ENCODE peak calls at places on chromosomes 3 and 15, in six cellular contexts. R, C, I, Z, G and F are unnamed samples.

GRCh38 chr15:79067969-79068368 is 22.6 kb downstream of the RASGRF1 start:
- DNase-seq in R (no peak), C (no peak), I (no peak), Z (no peak), G (no peak), F (no peak)

GRCh38 chr3:61448378-61448777 is 113.0 kb upstream of the PTPRG start:
- DNase-seq in R (no peak), C (no peak), I (no peak), Z (no peak), G (no peak), F (no peak)

GRCh38 chr3:15291589-15292541 is 40.5 kb downstream of the SH3BP5 start:
- DNase-seq in R (no peak), C (peak), I (no peak), Z (peak), G (no peak), F (no peak)

GRCh38 chr15:82108489-82109078 is 62.8 kb upstream of the MEX3B start:
- DNase-seq in R (peak), C (peak), I (peak), Z (no peak), G (peak), F (peak)

GRCh38 chr3:105891101-105891500 is 22.3 kb upstream of the CBLB start:
- DNase-seq in R (no peak), C (no peak), I (no peak), Z (no peak), G (no peak), F (no peak)

GRCh38 chr3:123198352-123198751 is 3.4 kb upstream of the SEC22A start:
- DNase-seq in R (no peak), C (no peak), I (no peak), Z (no peak), G (no peak), F (no peak)

GRCh38 chr15:81312790-81313543 is 11.0 kb downstream of the STARD5 start:
- DNase-seq in R (peak), C (no peak), I (peak), Z (no peak), G (no peak), F (no peak)

GRCh38 chr15:81263477-81263876 is 60.5 kb downstream of the STARD5 start:
- DNase-seq in R (no peak), C (no peak), I (no peak), Z (no peak), G (no peak), F (no peak)

DNA sequence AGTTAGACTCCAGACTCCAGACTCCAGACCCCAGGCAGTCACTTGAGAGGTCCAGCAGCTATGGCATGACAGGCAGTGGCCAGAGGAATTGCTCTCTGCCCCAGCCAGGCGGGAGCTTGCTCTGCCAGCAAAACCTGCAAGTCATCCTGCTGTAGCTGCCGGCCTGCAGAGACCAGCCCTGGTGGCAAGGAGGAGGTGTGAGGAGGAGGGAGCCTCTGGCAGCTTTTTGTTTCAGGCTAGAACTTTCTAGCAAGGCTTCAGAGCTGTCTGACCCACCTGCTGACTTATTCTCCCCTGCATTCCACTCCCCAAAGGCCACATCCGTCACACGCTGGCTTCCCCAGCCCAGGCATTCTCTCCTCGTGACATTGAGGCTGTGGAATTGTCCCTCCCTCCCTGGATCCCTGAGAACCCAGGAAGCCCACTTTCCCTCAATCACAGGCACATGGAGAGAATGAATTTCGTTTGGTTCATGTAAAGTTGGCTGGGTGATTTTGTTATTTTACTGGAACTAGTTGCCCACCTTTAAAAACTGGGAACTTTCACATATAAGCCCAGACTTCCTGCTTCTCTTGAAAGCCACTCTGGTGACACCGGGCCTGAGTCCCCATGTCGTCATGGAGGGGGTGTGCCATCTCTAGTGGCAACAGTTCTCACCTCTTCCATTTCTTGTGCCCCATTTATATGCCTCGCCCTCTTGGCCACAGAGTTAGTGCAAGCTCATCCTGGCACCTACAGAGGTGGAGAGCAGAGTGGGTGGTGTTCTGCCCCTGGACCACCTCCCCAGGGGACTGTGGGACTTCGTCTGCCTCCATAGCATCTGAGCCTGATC is 82.8 kb downstream of the ABHD5 start:
- DNase-seq in R (peak), C (peak), I (peak), Z (no peak), G (peak), F (no peak)
- TF ChIP-seq BHLHE40 in R (no peak), C (peak), I (no peak), Z (no peak), G (no peak), F (no peak)

DNA sequence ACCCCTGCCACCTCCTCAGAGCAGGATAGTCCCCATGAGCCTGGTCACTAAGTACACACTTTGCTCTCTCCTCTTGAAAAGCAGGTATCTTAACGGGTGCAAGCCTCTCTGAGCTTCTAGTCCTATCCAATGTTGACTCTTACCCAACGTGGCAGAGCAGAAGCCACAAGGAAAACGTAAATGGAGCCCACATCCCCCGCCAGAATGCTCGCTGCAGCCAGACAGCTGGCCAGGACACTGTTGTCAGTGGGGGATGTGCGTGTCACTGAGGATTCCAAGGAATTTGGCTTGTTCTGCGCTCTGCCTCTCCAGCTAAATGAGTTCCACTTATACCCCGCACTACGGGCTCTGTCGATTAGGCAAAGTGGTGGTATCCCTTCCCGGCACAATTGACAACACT is 67.8 kb upstream of the IGF1R start:
- DNase-seq in R (no peak), C (no peak), I (no peak), Z (no peak), G (no peak), F (no peak)
- TF ChIP-seq BHLHE40 in R (no peak), C (no peak), I (no peak), Z (no peak), G (no peak), F (no peak)

GRCh38 chr3:169546368-169546767 is 117.1 kb downstream of the MECOM start:
- DNase-seq in R (no peak), C (no peak), I (no peak), Z (no peak), G (no peak), F (no peak)
- TF ChIP-seq BHLHE40 in R (no peak), C (no peak), I (no peak), Z (no peak), G (no peak), F (no peak)

GRCh38 chr3:184158394-184158793 is 3.2 kb downstream of the DVL3 start:
- DNase-seq in R (no peak), C (no peak), I (no peak), Z (no peak), G (no peak), F (no peak)
- TF ChIP-seq BHLHE40 in R (no peak), C (no peak), I (no peak), Z (no peak), G (no peak), F (no peak)

GRCh38 chr3:134291300-134292254 is 40.9 kb upstream of the RYK start:
- DNase-seq in R (peak), C (no peak), I (peak), Z (no peak), G (no peak), F (no peak)

GRCh38 chr3:134298281-134298680 is 47.6 kb upstream of the RYK start:
- DNase-seq in R (no peak), C (no peak), I (no peak), Z (no peak), G (no peak), F (no peak)

GRCh38 chr3:134299185-134299887 is 48.7 kb upstream of the RYK start:
- DNase-seq in R (no peak), C (no peak), I (peak), Z (no peak), G (no peak), F (no peak)

GRCh38 chr3:134295930-134296329 is 45.3 kb upstream of the RYK start:
- DNase-seq in R (no peak), C (no peak), I (no peak), Z (no peak), G (no peak), F (no peak)

DNA sequence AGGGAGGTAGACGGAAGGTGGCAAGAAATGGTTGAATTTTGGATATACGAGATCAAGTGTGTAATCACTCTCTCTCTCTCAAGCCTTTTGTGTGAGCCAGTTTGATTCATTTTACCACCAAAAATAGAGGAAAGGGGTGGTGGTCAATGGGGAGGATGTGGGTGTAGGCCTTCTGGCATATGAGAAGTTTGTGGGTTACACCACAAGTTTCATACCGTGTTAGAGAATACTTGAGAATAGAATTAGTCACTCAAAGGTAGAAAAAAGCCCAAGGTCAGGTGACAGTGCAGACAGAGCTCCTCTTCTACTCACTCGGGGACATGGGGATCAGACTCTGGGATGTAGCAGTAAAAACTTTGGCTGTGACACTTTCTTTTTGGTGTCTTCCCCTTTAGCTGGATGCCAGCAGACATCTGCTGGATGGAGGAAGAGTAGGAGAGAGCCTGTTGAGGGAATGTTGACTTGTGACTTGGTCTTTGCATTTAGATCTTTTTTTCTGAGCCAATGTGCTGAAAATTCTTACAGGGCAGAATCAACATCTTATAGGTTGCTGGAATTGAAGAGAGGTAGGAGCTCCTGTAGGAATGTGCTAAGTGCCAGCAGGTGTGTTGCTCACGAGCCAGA is 43.8 kb upstream of the RYK start:
- DNase-seq in R (no peak), C (no peak), I (no peak), Z (peak), G (no peak), F (no peak)
- TF ChIP-seq BHLHE40 in R (no peak), C (no peak), I (no peak), Z (peak), G (no peak), F (no peak)

GRCh38 chr3:45771831-45772230 is 24.5 kb downstream of the SLC6A20 start:
- DNase-seq in R (no peak), C (no peak), I (no peak), Z (no peak), G (no peak), F (no peak)
- TF ChIP-seq BHLHE40 in R (no peak), C (no peak), I (no peak), Z (no peak), G (no peak), F (no peak)

DNA sequence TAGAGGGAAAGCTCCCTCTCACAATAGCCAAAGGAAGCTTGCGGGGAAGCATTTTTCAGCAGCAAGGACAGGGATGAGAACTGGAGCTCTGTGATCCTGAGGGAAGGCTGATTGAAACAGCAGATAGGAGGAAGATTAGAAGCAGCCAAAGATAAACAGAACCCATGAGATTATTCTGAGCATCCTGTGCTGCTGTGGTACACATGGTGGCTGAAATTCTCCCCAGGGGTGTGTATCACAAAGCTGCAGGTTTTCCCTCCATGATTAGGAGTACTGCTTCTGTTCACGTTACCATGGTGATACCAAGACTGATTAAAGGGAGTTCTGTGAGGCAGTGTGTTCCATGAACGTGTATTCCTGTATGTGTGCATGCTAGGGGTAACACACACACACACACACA is 30.3 kb upstream of the PSMD6 start:
- DNase-seq in R (no peak), C (no peak), I (no peak), Z (no peak), G (no peak), F (no peak)
- TF ChIP-seq BHLHE40 in R (no peak), C (no peak), I (no peak), Z (no peak), G (no peak), F (no peak)